ENCODE peak calls at places on chromosomes 4 and X, in nine cellular contexts. A is PC-3; F is CD4-positive, alpha-beta T cell; W is left ventricle myocardium inferior; S is breast epithelium; C is Peyer's patch; T is tibial artery; B is fibroblast of lung; U is neural progenitor cell. X is an unnamed sample.

GRCh38 chr4:19945979-19946380 is 305.7 kb upstream of the SLIT2 start:
- DNase-seq in A (peak), S (no peak), B (peak), T (no peak), W (no peak), C (no peak), F (no peak), U (no peak), X (no peak)

GRCh38 chr4:85402371-85402770 is 72.6 kb upstream of the ARHGAP24 start:
- DNase-seq in B (peak), U (no peak), W (no peak), T (no peak), S (no peak), F (no peak), C (no peak), A (no peak), X (no peak)

GRCh38 chr4:81738891-81739290 is 267.2 kb upstream of the RASGEF1B start:
- DNase-seq in C (no peak), S (no peak), A (no peak), T (no peak), B (no peak), W (no peak), F (no peak), U (no peak), X (no peak)

GRCh38 chr4:52250124-52250523 is 199.0 kb downstream of the SPATA18 start:
- DNase-seq in S (no peak), F (no peak), U (no peak), B (no peak), C (no peak), T (peak), W (peak), A (no peak), X (peak)

GRCh38 chr4:168979338-168979737 is 30.7 kb downstream of the CBR4 start:
- DNase-seq in U (no peak), B (no peak), C (no peak), A (no peak), F (no peak), T (no peak), W (no peak), S (no peak), X (no peak)

GRCh38 chr4:76600447-76600846 is 165.4 kb downstream of the SHROOM3 start:
- DNase-seq in F (no peak), T (no peak), S (no peak), B (peak), U (no peak), W (no peak), A (no peak), C (no peak), X (no peak)

GRCh38 chrX:13938053-13938765 is 91.5 kb downstream of the GEMIN8 start:
- DNase-seq in F (no peak), A (peak), W (peak), S (peak), U (peak), T (peak), B (peak), C (peak), X (no peak)

GRCh38 chr4:169341490-169341889 is 70.7 kb upstream of the SH3RF1 start:
- DNase-seq in W (no peak), F (no peak), B (peak), U (no peak), C (no peak), S (no peak), A (no peak), T (no peak), X (no peak)

GRCh38 chrX:57172544-57172943 is 35.3 kb upstream of the SPIN2A start:
- DNase-seq in S (no peak), W (peak), A (no peak), U (no peak), F (no peak), B (no peak), T (no peak), C (no peak), X (no peak)

GRCh38 chrX:141278306-141278705 is 36.0 kb upstream of the SPANXC start:
- DNase-seq in T (no peak), A (peak), C (no peak), F (no peak), W (no peak), S (no peak), B (peak), U (peak), X (no peak)

GRCh38 chr4:185847352-185848078 is 35.5 kb upstream of the SORBS2 start:
- DNase-seq in U (no peak), F (no peak), S (no peak), W (peak), A (peak), B (peak), C (no peak), T (no peak), X (no peak)

GRCh38 chr4:150960079-150960478 is 55.0 kb downstream of the LRBA start:
- DNase-seq in F (no peak), U (peak), W (no peak), C (no peak), B (peak), S (no peak), T (no peak), A (peak), X (no peak)

GRCh38 chr4:52643846-52644245 is 15.3 kb downstream of the USP46 start:
- DNase-seq in T (peak), U (no peak), C (peak), F (no peak), B (peak), W (peak), S (peak), A (peak), X (peak)

GRCh38 chrX:96919672-96920071 is 36.0 kb downstream of the RPA4 start:
- DNase-seq in A (no peak), T (no peak), U (no peak), B (no peak), C (no peak), S (no peak), W (no peak), F (no peak), X (no peak)

GRCh38 chrX:16999275-16999674 is 52.8 kb downstream of the REPS2 start:
- DNase-seq in W (no peak), S (no peak), B (no peak), C (no peak), A (no peak), F (no peak), T (no peak), U (no peak), X (no peak)

GRCh38 chrX:30488092-30488491 is 89.5 kb downstream of the TASL start:
- DNase-seq in S (no peak), F (no peak), A (peak), C (no peak), U (peak), T (no peak), W (no peak), B (no peak), X (no peak)

GRCh38 chrX:30483996-30484395 is 93.6 kb downstream of the TASL start:
- DNase-seq in A (no peak), B (no peak), W (no peak), U (no peak), S (no peak), F (no peak), C (no peak), T (no peak), X (no peak)

GRCh38 chrX:30493348-30493747 is 84.2 kb downstream of the TASL start:
- DNase-seq in F (no peak), U (no peak), C (no peak), T (no peak), S (no peak), B (no peak), A (no peak), W (no peak), X (no peak)

DNA sequence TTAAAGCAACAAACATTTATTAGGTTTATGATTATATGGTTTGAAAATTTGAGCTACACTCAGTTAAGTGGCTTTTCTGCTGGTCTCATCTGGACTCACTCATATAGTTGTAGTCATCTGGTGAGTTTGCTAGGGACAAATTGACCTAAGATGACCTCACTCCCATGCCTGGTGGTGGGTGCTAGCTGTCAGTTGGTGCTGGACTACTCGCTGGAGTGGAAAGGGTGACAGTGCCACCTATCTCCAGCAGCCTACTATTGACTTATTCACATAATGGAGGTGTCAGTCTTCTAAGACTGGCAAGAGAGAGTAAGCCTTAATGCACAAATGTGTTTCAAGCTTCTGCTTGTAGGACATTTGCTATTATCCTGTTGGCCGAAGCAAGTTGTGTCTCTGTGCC is 88.2 kb downstream of the TASL start:
- DNase-seq in B (no peak), W (no peak), C (no peak), U (peak), T (no peak), S (no peak), F (no peak), A (peak), X (no peak)
- H3K27ac ChIP-seq in B (no peak), W (no peak), C (no peak), U (no peak), T (no peak), S (no peak), F (no peak), A (no peak), X (no peak)

GRCh38 chrX:20988118-20988517 is 386.1 kb upstream of the CNKSR2 start:
- DNase-seq in W (no peak), F (no peak), B (peak), C (no peak), S (no peak), T (no peak), U (no peak), A (peak), X (no peak)

GRCh38 chrX:20988804-20989203 is 385.4 kb upstream of the CNKSR2 start:
- DNase-seq in A (no peak), W (no peak), C (no peak), U (no peak), S (no peak), B (no peak), F (no peak), T (no peak), X (no peak)

DNA sequence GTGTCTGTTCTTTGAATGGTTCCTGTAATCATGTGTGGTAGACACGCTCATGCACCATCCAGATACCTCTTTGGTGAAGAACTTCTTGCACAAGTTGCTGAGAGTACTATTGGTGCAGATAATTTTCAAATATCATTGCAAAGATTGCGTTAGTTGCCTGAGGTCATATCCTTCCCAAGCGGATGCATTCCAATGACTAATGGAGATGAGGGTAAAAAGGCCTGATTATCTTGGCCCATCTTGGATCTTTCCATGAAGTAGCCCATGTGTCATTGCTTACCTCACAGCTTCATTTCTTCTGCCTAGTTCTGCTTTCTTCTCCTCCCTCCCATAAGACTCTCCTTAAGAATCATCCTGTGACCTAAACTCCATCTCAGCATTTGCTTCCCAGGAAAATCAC is 384.9 kb upstream of the CNKSR2 start:
- DNase-seq in A (no peak), T (no peak), B (peak), C (no peak), W (no peak), S (no peak), U (no peak), F (no peak), X (no peak)
- TF ChIP-seq CTCF in A (no peak), T (no peak), B (no peak), C (no peak), W (no peak), S (no peak), U (no peak), F (no peak), X (no peak)

GRCh38 chr4:6695660-6696581 is 2.2 kb downstream of the S100P start:
- DNase-seq in U (no peak), B (no peak), W (no peak), F (peak), S (peak), A (peak), T (no peak), C (peak), X (no peak)

GRCh38 chr4:6692806-6693205 is 872 bp upstream of the S100P start:
- DNase-seq in C (no peak), B (no peak), W (no peak), S (no peak), T (no peak), A (peak), F (no peak), U (no peak), X (no peak)

GRCh38 chr4:6694177-6694901 is 661 bp downstream of the S100P start:
- DNase-seq in B (no peak), F (no peak), S (no peak), W (no peak), T (no peak), U (no peak), C (peak), A (no peak), X (no peak)

GRCh38 chr4:6692379-6692778 is 1.3 kb upstream of the S100P start:
- DNase-seq in F (no peak), A (no peak), W (no peak), C (no peak), B (no peak), U (no peak), T (no peak), S (no peak), X (no peak)

DNA sequence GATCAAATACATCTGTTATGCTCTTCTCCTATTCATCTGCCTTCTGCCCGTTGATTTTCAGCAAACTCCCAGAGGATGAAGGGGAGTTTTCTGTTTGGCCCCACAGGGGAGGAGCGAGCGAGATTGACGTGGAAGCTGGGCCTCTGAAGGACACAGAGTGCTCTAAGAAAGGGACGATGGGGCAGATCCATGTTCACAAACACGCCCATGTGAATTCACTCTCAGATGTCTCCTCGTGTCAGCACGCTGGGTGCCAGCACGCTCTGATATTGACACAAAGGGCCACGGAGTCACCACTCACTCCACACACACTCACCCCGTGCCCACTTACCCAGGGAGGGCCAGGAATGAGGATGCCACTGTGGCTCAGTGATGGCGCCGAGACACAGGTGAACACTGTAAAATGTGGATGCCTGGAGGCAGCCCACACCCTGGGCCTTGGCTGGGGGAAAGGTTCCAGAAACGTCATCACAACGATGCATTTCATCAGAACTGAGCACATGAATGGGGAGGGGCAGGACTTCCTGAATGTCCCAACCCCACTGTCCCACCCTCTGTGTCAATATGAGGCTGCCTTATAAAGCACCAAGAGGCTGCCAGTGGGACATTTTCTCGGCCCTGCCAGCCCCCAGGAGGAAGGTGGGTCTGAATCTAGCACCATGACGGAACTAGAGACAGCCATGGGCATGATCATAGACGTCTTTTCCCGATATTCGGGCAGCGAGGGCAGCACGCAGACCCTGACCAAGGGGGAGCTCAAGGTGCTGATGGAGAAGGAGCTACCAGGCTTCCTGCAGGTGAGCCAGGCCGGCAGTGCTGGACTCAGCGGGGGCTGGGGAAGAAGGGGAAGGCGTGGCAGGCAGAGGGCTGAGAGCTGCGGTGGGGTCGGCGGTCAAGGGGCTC is at the start of gene S100P:
- DNase-seq in W (no peak), U (no peak), S (no peak), F (no peak), A (peak), B (no peak), T (no peak), C (no peak), X (no peak)
- H3K27ac ChIP-seq in W (peak), U (no peak), S (peak), F (peak), A (peak), B (no peak), T (no peak), C (peak), X (no peak)

GRCh38 chrX:37509349-37509748 is 62.1 kb upstream of the LANCL3 start:
- DNase-seq in B (no peak), U (peak), A (peak), S (no peak), T (no peak), W (no peak), C (no peak), F (no peak), X (no peak)
- TF ChIP-seq CTCF in B (peak), U (peak), A (peak), S (peak), T (peak), W (peak), C (no peak), F (no peak), X (peak)

GRCh38 chrX:367866-368265 is 18.8 kb downstream of the PPP2R3B start:
- DNase-seq in S (no peak), C (no peak), F (no peak), T (no peak), B (no peak), A (no peak), U (peak), W (no peak), X (no peak)

GRCh38 chrX:370244-370962 is 16.3 kb downstream of the PPP2R3B start:
- DNase-seq in U (no peak), F (no peak), C (no peak), T (no peak), S (no peak), A (no peak), W (peak), B (no peak), X (no peak)

GRCh38 chrX:369563-370101 is 17.1 kb downstream of the PPP2R3B start:
- DNase-seq in T (no peak), A (no peak), U (no peak), W (no peak), S (no peak), B (no peak), F (no peak), C (no peak), X (no peak)

GRCh38 chrX:368811-369562 is 17.7 kb downstream of the PPP2R3B start:
- DNase-seq in C (no peak), F (no peak), S (no peak), U (peak), T (no peak), A (no peak), W (peak), B (peak), X (no peak)

GRCh38 chrX:367349-367748 is 19.4 kb downstream of the PPP2R3B start:
- DNase-seq in W (no peak), T (no peak), U (no peak), B (no peak), A (no peak), C (no peak), F (no peak), S (no peak), X (no peak)
- H3K27ac ChIP-seq in W (peak), T (no peak), U (no peak), B (no peak), A (no peak), C (no peak), F (no peak), S (no peak), X (peak)